ENCODE peak calls at places on chromosome 22, in eight cellular contexts. Y, X, B, S, A, O, K and W are unnamed samples.

GRCh38 chr22:41289681-41290080 is 3.7 kb upstream of the RANGAP1 start:
- DNase-seq in Y (no peak), X (no peak), B (no peak), S (no peak), A (no peak), O (no peak), K (no peak), W (no peak)

GRCh38 chr22:48838376-48838775 is 989.3 kb downstream of the BRD1 start:
- DNase-seq in Y (no peak), X (no peak), B (no peak), S (no peak), A (no peak), O (no peak), K (no peak), W (no peak)

GRCh38 chr22:41919357-41920224 is 4.7 kb upstream of the SHISA8 start:
- DNase-seq in Y (peak; percentile 70), X (no peak), B (no peak), S (no peak), A (peak; percentile 72), O (peak; percentile 67), K (peak; percentile 94), W (peak; percentile 29)

GRCh38 chr22:45302751-45303150 is 7.0 kb upstream of the FAM118A start:
- DNase-seq in Y (no peak), X (no peak), B (no peak), S (no peak), A (no peak), O (no peak), K (no peak), W (no peak)

GRCh38 chr22:22420580-22420979 is 88.0 kb downstream of the ZNF280B start:
- DNase-seq in Y (no peak), X (no peak), B (no peak), S (no peak), A (no peak), O (no peak), K (no peak), W (no peak)

GRCh38 chr22:36366291-36366708 is 21.5 kb downstream of the MYH9 start:
- DNase-seq in Y (no peak), X (peak; percentile 57), B (no peak), S (no peak), A (no peak), O (peak; percentile 64), K (no peak), W (no peak)

GRCh38 chr22:47165338-47165931 is 403.0 kb downstream of the TBC1D22A start:
- DNase-seq in Y (no peak), X (no peak), B (no peak), S (no peak), A (no peak), O (no peak), K (peak; percentile 36), W (no peak)

GRCh38 chr22:47599753-47600152 is 837.3 kb downstream of the TBC1D22A start:
- DNase-seq in Y (peak; percentile 8), X (no peak), B (no peak), S (no peak), A (no peak), O (no peak), K (peak; percentile 21), W (no peak)

GRCh38 chr22:33746501-33746928 is 173.8 kb downstream of the LARGE1 start:
- DNase-seq in Y (peak; percentile 64), X (no peak), B (no peak), S (no peak), A (no peak), O (no peak), K (peak; percentile 58), W (no peak)

GRCh38 chr22:26781591-26781990 is 124.2 kb downstream of the MIAT start:
- DNase-seq in Y (no peak), X (no peak), B (no peak), S (no peak), A (no peak), O (no peak), K (no peak), W (no peak)

GRCh38 chr22:45671051-45671782 is 417 bp upstream of the ATXN10 start:
- DNase-seq in Y (no peak), X (no peak), B (peak; percentile 24), S (no peak), A (peak; percentile 73), O (no peak), K (no peak), W (no peak)

GRCh38 chr22:17578129-17578754 is 14.9 kb downstream of the SLC25A18 start:
- DNase-seq in Y (peak; percentile 77), X (no peak), B (no peak), S (no peak), A (no peak), O (no peak), K (peak; percentile 69), W (no peak)

GRCh38 chr22:39545310-39546063 is 12.9 kb upstream of the RPS19BP1 start:
- DNase-seq in Y (no peak), X (no peak), B (peak; percentile 73), S (no peak), A (no peak), O (peak; percentile 70), K (peak; percentile 64), W (peak; percentile 71)

GRCh38 chr22:44712156-44712555 is 10.2 kb downstream of the PRR5 start:
- DNase-seq in Y (no peak), X (no peak), B (no peak), S (no peak), A (no peak), O (no peak), K (no peak), W (no peak)

GRCh38 chr22:46706060-46706459 is 32.0 kb downstream of the CERK start:
- DNase-seq in Y (no peak), X (no peak), B (no peak), S (no peak), A (no peak), O (no peak), K (no peak), W (no peak)

GRCh38 chr22:36334838-36335603 is 52.7 kb downstream of the MYH9 start:
- DNase-seq in Y (no peak), X (no peak), B (no peak), S (peak; percentile 66), A (no peak), O (peak; percentile 67), K (no peak), W (no peak)

GRCh38 chr22:43917523-43917922 is 6.1 kb upstream of the PNPLA3 start:
- DNase-seq in Y (no peak), X (peak; percentile 16), B (no peak), S (no peak), A (no peak), O (no peak), K (no peak), W (no peak)

GRCh38 chr22:44348963-44349950 is 36.5 kb upstream of the SHISAL1 start:
- DNase-seq in Y (no peak), X (no peak), B (no peak), S (no peak), A (no peak), O (no peak), K (no peak), W (no peak)

GRCh38 chr22:31628362-31628761 is 33.7 kb downstream of the PISD start:
- DNase-seq in Y (no peak), X (no peak), B (no peak), S (no peak), A (no peak), O (no peak), K (no peak), W (no peak)
- H3K4me1 ChIP-seq in Y (peaks cover 78% of the 10 kb centered on the region), X (peaks cover 32% of the 10 kb centered on the region), B (peaks cover 22% of the 10 kb centered on the region), S (no peaks in the 10 kb centered on the region), A (peaks cover 52% of the 10 kb centered on the region), O (peaks cover 36% of the 10 kb centered on the region), K (peaks cover 55% of the 10 kb centered on the region), W (peaks cover 49% of the 10 kb centered on the region)

GRCh38 chr22:49847751-49848689 is 5.6 kb upstream of the ZBED4 start:
- DNase-seq in Y (no peak), X (no peak), B (no peak), S (no peak), A (no peak), O (peak; percentile 39), K (no peak), W (no peak)
- H3K27ac ChIP-seq in Y (no peak overlapping the region), X (no peak overlapping the region), B (no peak overlapping the region), S (no peak overlapping the region), A (no peak overlapping the region), O (no peak overlapping the region), K (no peak overlapping the region), W (no peak overlapping the region)

GRCh38 chr22:49965291-49966040 is 4.9 kb downstream of the PIM3 start:
- DNase-seq in Y (peak; percentile 31), X (peak; percentile 8), B (no peak), S (peak; percentile 62), A (no peak), O (peak; percentile 47), K (peak; percentile 45), W (no peak)

GRCh38 chr22:49967333-49968241 is 7.0 kb downstream of the PIM3 start:
- DNase-seq in Y (peak; percentile 78), X (peak; percentile 8), B (no peak), S (peak; percentile 60), A (no peak), O (no peak), K (peak; percentile 66), W (no peak)

GRCh38 chr22:49966716-49967332 is 6.3 kb downstream of the PIM3 start:
- DNase-seq in Y (peak; percentile 66), X (no peak), B (no peak), S (no peak), A (no peak), O (peak; percentile 48), K (peak; percentile 66), W (no peak)

GRCh38 chr22:49964493-49965290 is 4.1 kb downstream of the PIM3 start:
- DNase-seq in Y (peak; percentile 28), X (peak; percentile 8), B (no peak), S (peak; percentile 51), A (no peak), O (peak; percentile 51), K (peak; percentile 45), W (no peak)

DNA sequence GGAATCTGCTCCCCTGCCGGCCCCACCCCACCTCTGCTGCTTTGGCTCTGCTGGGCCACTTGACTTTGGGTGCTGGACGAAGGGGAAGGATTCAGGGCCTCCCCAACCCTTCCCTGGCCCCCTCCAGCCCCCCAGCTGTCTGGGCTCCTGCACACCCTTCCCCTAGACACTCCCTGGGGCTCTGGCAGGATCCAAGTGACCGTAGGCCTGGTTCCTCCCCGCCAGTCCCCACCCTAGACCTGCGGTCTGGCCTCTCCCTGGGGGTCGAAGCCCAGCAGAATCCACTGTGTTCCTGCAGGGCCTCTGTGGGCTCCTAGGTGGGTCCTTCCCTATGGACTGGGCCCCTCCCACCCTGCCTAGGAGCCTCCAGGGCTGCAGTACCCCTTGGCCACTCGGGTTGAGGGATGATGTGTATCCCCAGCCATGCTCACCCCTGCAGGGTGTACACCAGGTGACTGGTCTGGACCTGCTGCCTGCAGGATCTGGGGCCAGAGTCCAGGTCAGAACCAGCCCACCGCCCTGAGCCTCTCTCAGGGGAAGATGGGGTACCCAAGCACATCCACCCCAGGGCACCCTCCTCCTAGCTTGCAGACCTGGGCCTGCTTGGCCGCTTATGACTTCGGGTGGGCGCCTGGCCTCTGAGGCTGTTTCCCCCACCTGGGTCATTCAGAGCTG is 5.6 kb downstream of the PIM3 start:
- DNase-seq in Y (peak; percentile 47), X (peak; percentile 8), B (no peak), S (peak; percentile 55), A (no peak), O (peak; percentile 47), K (peak; percentile 49), W (no peak)
- H3K4me3 ChIP-seq in Y (peak overlapping the region; percentile 88), X (no peak overlapping the region), B (no peak overlapping the region), S (no peak overlapping the region), A (no peak overlapping the region), O (no peak overlapping the region), K (no peak overlapping the region), W (no peak overlapping the region)

DNA sequence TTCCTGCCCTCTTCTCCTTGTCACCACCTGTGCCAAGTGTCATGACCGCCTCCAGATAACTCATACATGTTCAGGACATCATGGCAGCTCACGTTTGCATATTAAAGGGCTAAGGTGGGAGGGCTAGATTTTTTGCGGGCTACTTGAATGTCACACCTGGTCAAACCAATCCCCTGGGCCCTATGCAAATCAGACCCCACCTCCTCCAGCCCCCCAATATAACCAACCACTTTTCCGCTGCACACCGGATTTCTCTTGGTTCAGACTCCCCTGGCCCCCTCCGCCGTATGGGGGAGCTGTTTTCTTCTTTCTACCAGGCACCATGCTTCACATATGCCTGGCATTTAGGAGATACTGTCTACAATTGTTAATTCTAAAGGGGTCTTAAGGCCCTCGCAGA is 12.6 kb downstream of the UPB1 start:
- DNase-seq in Y (no peak), X (no peak), B (no peak), S (no peak), A (peak; percentile 58), O (no peak), K (no peak), W (no peak)
- H3K4me1 ChIP-seq in Y (peaks cover 72% of the 10 kb centered on the region), X (peaks cover 8% of the 10 kb centered on the region), B (no peaks in the 10 kb centered on the region), S (peaks cover 6% of the 10 kb centered on the region), A (peaks cover 11% of the 10 kb centered on the region), O (no peaks in the 10 kb centered on the region), K (peaks cover 45% of the 10 kb centered on the region), W (no peaks in the 10 kb centered on the region)